ENCODE peak calls at places on chromosomes 2 and 18, in six cellular contexts. Y, K, P, M, W and E are unnamed samples.

GRCh38 chr18:48529796-48530195 is 9.0 kb upstream of the CTIF start:
- ATAC-seq in M (no peak), Y (no peak), P (no peak), K (no peak), W (no peak), E (no peak)

GRCh38 chr2:48440103-48440390 is 89.9 kb upstream of the STON1 start:
- ATAC-seq in P (no peak), M (no peak), W (no peak), Y (peak), K (no peak), E (no peak)

GRCh38 chr2:111053825-111054490 is 66.8 kb upstream of the BCL2L11 start:
- ATAC-seq in W (no peak), Y (no peak), K (no peak), M (no peak), P (no peak), E (peak)

GRCh38 chr2:42492691-42493467 is 903 bp downstream of the KCNG3 start:
- ATAC-seq in M (no peak), W (peak), Y (no peak), K (no peak), P (no peak), E (no peak)

GRCh38 chr2:134679740-134680139 is 39.1 kb downstream of the TMEM163 start:
- ATAC-seq in M (no peak), W (no peak), Y (no peak), K (no peak), P (no peak), E (no peak)

GRCh38 chr2:2681611-2682295 is 350.7 kb upstream of the MYT1L start:
- ATAC-seq in W (peak), P (no peak), M (no peak), Y (peak), K (no peak), E (no peak)

GRCh38 chr2:75429036-75429435 is 131.7 kb downstream of the EVA1A start:
- ATAC-seq in W (no peak), K (no peak), M (no peak), Y (no peak), P (no peak), E (no peak)

GRCh38 chr2:95316466-95317122 is 19.4 kb downstream of the KCNIP3 start:
- ATAC-seq in W (no peak), Y (no peak), M (no peak), P (no peak), K (no peak), E (no peak)

GRCh38 chr2:47487498-47487875 is 84.5 kb downstream of the MSH2 start:
- ATAC-seq in W (no peak), P (no peak), M (no peak), K (peak), Y (no peak), E (no peak)

GRCh38 chr2:195162918-195163317 is 494.1 kb upstream of the SLC39A10 start:
- ATAC-seq in P (no peak), W (no peak), M (no peak), Y (no peak), K (no peak), E (no peak)

GRCh38 chr2:226427538-226428307 is 371.9 kb downstream of the IRS1 start:
- ATAC-seq in P (no peak), K (no peak), Y (no peak), M (peak), W (peak), E (no peak)

GRCh38 chr2:138503652-138504051 is 2.1 kb downstream of the SPOPL start:
- ATAC-seq in W (no peak), K (no peak), P (no peak), Y (no peak), M (no peak), E (no peak)

GRCh38 chr18:23142285-23142929 is 7.1 kb downstream of the CABLES1 start:
- ATAC-seq in K (peak), M (no peak), Y (no peak), W (peak), P (no peak), E (no peak)

GRCh38 chr2:182229288-182229687 is 197.5 kb downstream of the PDE1A start:
- ATAC-seq in W (no peak), Y (no peak), P (no peak), K (no peak), M (no peak), E (no peak)

GRCh38 chr2:200319587-200320337 is 13.3 kb downstream of the SPATS2L start:
- ATAC-seq in W (peak), P (no peak), Y (no peak), M (peak), K (no peak), E (no peak)

GRCh38 chr2:237618449-237618848 is 8.9 kb upstream of the LRRFIP1 start:
- ATAC-seq in Y (no peak), W (no peak), P (no peak), K (no peak), M (no peak), E (no peak)

GRCh38 chr2:19577668-19578067 is 219.2 kb upstream of the OSR1 start:
- ATAC-seq in W (no peak), P (no peak), K (no peak), M (no peak), Y (no peak), E (no peak)

GRCh38 chr18:31040982-31041345 is 1.6 kb downstream of the DSC3 start:
- ATAC-seq in Y (no peak), K (no peak), M (no peak), P (no peak), W (no peak), E (no peak)

GRCh38 chr2:226431301-226431955 is 368.2 kb downstream of the IRS1 start:
- ATAC-seq in Y (no peak), P (no peak), W (no peak), M (no peak), K (no peak), E (no peak)

GRCh38 chr18:45851196-45851925 is 25.9 kb downstream of the SIGLEC15 start:
- ATAC-seq in P (no peak), W (no peak), K (no peak), Y (no peak), M (no peak), E (peak)

GRCh38 chr2:11168488-11168887 is 13.2 kb downstream of the SLC66A3 start:
- ATAC-seq in Y (no peak), K (no peak), P (no peak), M (peak), W (peak), E (no peak)

GRCh38 chr2:11169333-11169732 is 14.1 kb downstream of the SLC66A3 start:
- ATAC-seq in Y (peak), K (no peak), M (peak), W (peak), P (peak), E (no peak)

GRCh38 chr2:11161747-11162146 is 6.5 kb downstream of the SLC66A3 start:
- ATAC-seq in K (no peak), P (no peak), W (no peak), Y (no peak), M (no peak), E (no peak)

GRCh38 chr2:11163439-11164317 is 8.4 kb downstream of the SLC66A3 start:
- ATAC-seq in M (no peak), K (no peak), W (no peak), P (no peak), Y (no peak), E (no peak)

GRCh38 chr2:11166476-11166875 is 11.2 kb downstream of the SLC66A3 start:
- ATAC-seq in W (no peak), P (no peak), M (no peak), K (no peak), Y (no peak), E (no peak)
- TF ChIP-seq EP300 in W (no peak), P (no peak), M (no peak), K (no peak), Y (no peak), E (no peak)

GRCh38 chr2:45269149-45269793 is 260.0 kb upstream of the SIX2 start:
- ATAC-seq in M (no peak), Y (no peak), P (no peak), K (no peak), W (no peak), E (no peak)
- TF ChIP-seq EP300 in M (no peak), Y (no peak), P (no peak), K (no peak), W (no peak), E (no peak)

GRCh38 chr2:113083311-113083710 is 15.5 kb downstream of the IL1F10 start:
- ATAC-seq in Y (no peak), P (no peak), K (no peak), M (no peak), W (no peak), E (no peak)
- TF ChIP-seq EP300 in Y (peak), P (no peak), K (no peak), M (no peak), W (no peak), E (no peak)

GRCh38 chr2:187333804-187334203 is 114.2 kb downstream of the CALCRL start:
- ATAC-seq in K (no peak), Y (no peak), P (no peak), W (no peak), M (no peak), E (no peak)
- TF ChIP-seq EP300 in K (no peak), Y (no peak), P (no peak), W (no peak), M (no peak), E (no peak)

GRCh38 chr2:101516349-101516748 is 41.4 kb upstream of the RFX8 start:
- ATAC-seq in M (no peak), P (no peak), Y (no peak), K (no peak), W (no peak), E (no peak)

GRCh38 chr2:101518470-101519172 is 43.7 kb upstream of the RFX8 start:
- ATAC-seq in K (peak), P (peak), Y (no peak), W (peak), M (peak), E (peak)

GRCh38 chr2:101519173-101519492 is 44.2 kb upstream of the RFX8 start:
- ATAC-seq in P (no peak), Y (no peak), M (no peak), K (no peak), W (no peak), E (no peak)

GRCh38 chr2:101516833-101517690 is 42.1 kb upstream of the RFX8 start:
- ATAC-seq in M (peak), W (peak), P (no peak), Y (peak), K (no peak), E (no peak)

DNA sequence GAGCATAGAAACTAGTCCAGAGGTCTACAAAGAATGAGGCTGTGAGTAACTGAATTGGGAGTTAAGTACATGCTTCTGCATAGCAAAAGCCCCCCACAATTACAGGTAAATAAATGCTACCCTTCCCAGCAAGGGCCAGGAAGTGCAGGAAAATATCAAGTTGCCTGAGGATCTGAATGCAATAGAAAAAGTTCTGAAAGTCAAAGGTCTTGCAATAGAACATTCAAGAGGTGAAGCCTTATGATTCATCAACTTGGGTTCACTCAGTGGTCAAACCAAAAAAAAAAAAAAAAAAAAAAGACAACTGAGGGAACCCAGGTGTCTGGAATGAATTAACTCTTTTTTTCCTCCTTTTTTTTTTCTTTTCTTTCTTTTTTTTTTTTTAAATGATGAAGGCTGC is 42.8 kb upstream of the RFX8 start:
- ATAC-seq in K (no peak), P (no peak), W (no peak), Y (no peak), M (peak), E (peak)
- TF ChIP-seq EP300 in K (no peak), P (no peak), W (no peak), Y (no peak), M (no peak), E (no peak)

GRCh38 chr2:219309278-219309677 is at the start of gene PTPRN:
- ATAC-seq in Y (no peak), K (no peak), P (no peak), M (no peak), W (no peak), E (no peak)
- TF ChIP-seq EP300 in Y (no peak), K (no peak), P (no peak), M (no peak), W (no peak), E (no peak)

DNA sequence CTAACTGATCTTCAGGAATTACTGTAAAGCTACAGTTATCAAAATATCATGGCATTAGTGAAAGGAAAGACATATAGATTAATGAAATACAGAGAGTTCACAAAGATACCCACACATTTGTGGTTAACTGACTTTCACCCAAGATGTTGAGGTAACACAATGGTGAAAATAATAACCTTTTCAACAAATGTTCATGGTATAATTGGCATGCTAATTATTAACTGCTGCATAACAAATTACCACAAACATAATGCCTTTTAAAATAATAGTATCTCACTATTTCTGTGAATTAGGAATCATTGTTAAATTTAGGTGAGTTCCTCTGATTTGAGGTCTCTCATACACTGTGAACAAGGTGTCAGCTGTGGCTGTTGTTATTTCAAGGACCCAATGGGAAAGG is 1493.1 kb upstream of the ACVR2A start:
- ATAC-seq in W (no peak), P (no peak), M (no peak), K (no peak), Y (no peak), E (no peak)
- TF ChIP-seq EP300 in W (no peak), P (no peak), M (no peak), K (no peak), Y (no peak), E (no peak)

DNA sequence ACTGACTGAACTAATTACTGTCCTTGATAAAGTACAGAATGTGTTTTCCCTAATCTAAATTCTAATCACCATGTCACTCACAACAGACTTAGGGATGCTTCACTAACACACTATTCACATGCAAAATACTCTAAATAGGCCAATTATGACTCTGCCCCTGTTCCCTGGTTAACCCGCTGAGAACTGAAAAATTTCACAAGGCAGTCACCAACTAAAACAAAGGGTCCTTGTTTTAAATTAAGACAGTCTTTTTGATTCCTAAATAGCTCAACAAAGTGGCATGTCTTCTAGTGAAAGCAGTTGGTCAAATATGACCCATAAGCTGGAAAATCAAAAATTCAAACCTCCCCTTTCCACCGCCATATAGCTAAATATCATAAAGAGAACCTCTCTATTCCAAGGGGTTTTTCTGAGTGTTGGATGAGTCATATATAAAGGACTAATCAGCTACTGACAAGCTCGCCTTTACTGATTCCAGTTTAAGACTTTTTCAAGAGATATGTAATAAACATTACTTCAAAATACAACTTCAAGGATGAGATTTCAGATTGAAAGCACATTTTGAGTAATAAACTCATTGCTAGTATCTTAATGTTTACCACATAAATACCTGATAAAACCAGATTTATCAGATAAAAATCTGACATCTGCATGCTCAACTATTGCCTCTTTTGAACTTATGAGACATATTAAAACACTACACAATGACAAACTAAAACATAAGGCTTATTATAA is 235.8 kb downstream of the TCF4 start:
- ATAC-seq in M (no peak), W (no peak), P (no peak), Y (no peak), K (peak), E (no peak)
- TF ChIP-seq EP300 in M (no peak), W (no peak), P (no peak), Y (no peak), K (no peak), E (no peak)